ENCODE peak calls at places on chromosomes 3 and 15, in eight cellular contexts. J is kidney glomerular epithelial cell, P is GM12865, W is GM04504, Q is ACHN, V is retinal pigment epithelial cell, S is Ammon's horn, D is PC-3. F is an unnamed sample.

GRCh38 chr15:68843425-68844311 is 23.0 kb upstream of the ANP32A start:
- DNase-seq in J (no peak), P (no peak), W (no peak), Q (no peak), V (no peak), S (peak; percentile 15), D (peak; percentile 4), F (no peak)

GRCh38 chr3:170802164-170803151 is 67.5 kb downstream of the RPL22L1 start:
- DNase-seq in J (peak; percentile 90), P (no peak), W (peak; percentile 99), Q (peak; percentile 51), V (peak; percentile 88), S (peak; percentile 11), D (peak; percentile 80), F (no peak)

GRCh38 chr3:77348244-77348855 is 308.5 kb downstream of the ROBO2 start:
- DNase-seq in J (no peak), P (peak; percentile 5), W (no peak), Q (peak; percentile 14), V (no peak), S (no peak), D (peak; percentile 63), F (peak; percentile 30)

GRCh38 chr3:115100172-115100571 is 46.9 kb downstream of the ZBTB20 start:
- DNase-seq in J (peak; percentile 83), P (peak; percentile 57), W (no peak), Q (peak; percentile 37), V (no peak), S (peak; percentile 80), D (peak; percentile 22), F (peak; percentile 33)

GRCh38 chr3:187022403-187023029 is 92.2 kb downstream of the ST6GAL1 start:
- DNase-seq in J (no peak), P (peak; percentile 7), W (no peak), Q (no peak), V (no peak), S (no peak), D (no peak), F (no peak)

GRCh38 chr3:126350502-126351085 is 6.6 kb downstream of the KLF15 start:
- DNase-seq in J (no peak), P (no peak), W (no peak), Q (no peak), V (no peak), S (no peak), D (no peak), F (no peak)

GRCh38 chr3:21979706-21980105 is 228.7 kb upstream of the ZNF385D start:
- DNase-seq in J (no peak), P (no peak), W (no peak), Q (no peak), V (no peak), S (no peak), D (peak; percentile 90), F (no peak)

GRCh38 chr15:82134426-82134825 is 88.6 kb upstream of the MEX3B start:
- DNase-seq in J (no peak), P (no peak), W (no peak), Q (no peak), V (no peak), S (no peak), D (no peak), F (no peak)

GRCh38 chr3:185823280-185824044 is 1.4 kb downstream of the IGF2BP2 start:
- DNase-seq in J (no peak), P (peak; percentile 26), W (no peak), Q (peak; percentile 40), V (no peak), S (no peak), D (peak; percentile 38), F (peak; percentile 47)

GRCh38 chr15:92124669-92125068 is 269.0 kb upstream of the ST8SIA2 start:
- DNase-seq in J (no peak), P (no peak), W (no peak), Q (no peak), V (no peak), S (no peak), D (no peak), F (no peak)

GRCh38 chr15:95698971-95699370 is 631.5 kb upstream of the NR2F2 start:
- DNase-seq in J (no peak), P (no peak), W (no peak), Q (no peak), V (no peak), S (no peak), D (no peak), F (no peak)

GRCh38 chr3:117052356-117052755 is 342.8 kb downstream of the TUSC7 start:
- DNase-seq in J (no peak), P (no peak), W (peak; percentile 15), Q (no peak), V (no peak), S (no peak), D (no peak), F (no peak)

GRCh38 chr15:37034392-37034791 is 66.0 kb downstream of the MEIS2 start:
- DNase-seq in J (no peak), P (peak; percentile 33), W (no peak), Q (no peak), V (no peak), S (no peak), D (no peak), F (no peak)

F was measured in HT-29.